ENCODE peak calls at places on chromosome 18, in five cellular contexts. K is left cardiac atrium, X is skeletal muscle cell, L is AG08396, A is iPS-NIHi11. O is an unnamed sample.

GRCh38 chr18:7273301-7273911 is 42.5 kb downstream of the LRRC30 start:
- DNase-seq in K (peak), X (peak), L (peak), A (no peak), O (no peak)

GRCh38 chr18:42289526-42289925 is 334.5 kb downstream of the PIK3C3 start:
- DNase-seq in K (no peak), X (no peak), L (no peak), A (no peak), O (no peak)

GRCh38 chr18:31209041-31209440 is 46.4 kb upstream of the DSC1 start:
- DNase-seq in K (no peak), X (no peak), L (no peak), A (no peak), O (no peak)

GRCh38 chr18:27685807-27686412 is 491.0 kb downstream of the CDH2 start:
- DNase-seq in K (no peak), X (no peak), L (peak), A (peak), O (no peak)

GRCh38 chr18:22045221-22045918 is 124.0 kb upstream of the GATA6 start:
- DNase-seq in K (no peak), X (no peak), L (no peak), A (no peak), O (no peak)

GRCh38 chr18:22432672-22433137 is 15.0 kb upstream of the CTAGE1 start:
- DNase-seq in K (peak), X (peak), L (peak), A (no peak), O (no peak)

GRCh38 chr18:79405781-79406575 is 10.2 kb downstream of the NFATC1 start:
- DNase-seq in K (peak), X (no peak), L (no peak), A (no peak), O (peak)

GRCh38 chr18:75314117-75314516 is 103.5 kb downstream of the TSHZ1 start:
- DNase-seq in K (no peak), X (no peak), L (no peak), A (no peak), O (no peak)

GRCh38 chr18:13452851-13453524 is 234.4 kb downstream of the LDLRAD4 start:
- DNase-seq in K (no peak), X (no peak), L (no peak), A (no peak), O (no peak)

GRCh38 chr18:36783792-36784191 is 45.0 kb downstream of the TPGS2 start:
- DNase-seq in K (no peak), X (no peak), L (no peak), A (no peak), O (no peak)

GRCh38 chr18:5424903-5425302 is 118.9 kb downstream of the EPB41L3 start:
- DNase-seq in K (no peak), X (no peak), L (no peak), A (no peak), O (no peak)

GRCh38 chr18:46706968-46707367 is 49.9 kb downstream of the ST8SIA5 start:
- DNase-seq in K (no peak), X (no peak), L (no peak), A (no peak), O (no peak)

GRCh38 chr18:46916551-46917107 is 678 bp downstream of the PIAS2 start:
- DNase-seq in K (no peak), X (no peak), L (peak), A (no peak), O (no peak)

GRCh38 chr18:37779220-37779619 is 213.6 kb upstream of the CELF4 start:
- DNase-seq in K (no peak), X (no peak), L (no peak), A (no peak), O (no peak)

GRCh38 chr18:23282437-23282781 is 147.1 kb downstream of the CABLES1 start:
- DNase-seq in K (no peak), X (no peak), L (no peak), A (no peak), O (no peak)

GRCh38 chr18:23994361-23994902 is 20.1 kb upstream of the TTC39C start:
- DNase-seq in K (peak), X (peak), L (peak), A (no peak), O (no peak)

GRCh38 chr18:77133051-77133919 is 702 bp upstream of the MBP start:
- DNase-seq in K (no peak), X (no peak), L (no peak), A (peak), O (no peak)

GRCh38 chr18:21342372-21342771 is 100.3 kb downstream of the GREB1L start:
- DNase-seq in K (no peak), X (no peak), L (no peak), A (peak), O (no peak)

GRCh38 chr18:12420831-12421421 is 13.2 kb downstream of the PRELID3A start:
- DNase-seq in K (no peak), X (no peak), L (peak), A (peak), O (no peak)

GRCh38 chr18:11310476-11311086 is 161.2 kb upstream of the PIEZO2 start:
- DNase-seq in K (peak), X (no peak), L (peak), A (peak), O (peak)